ENCODE peak calls at places on chromosomes 2 and 18, in four cellular contexts. One of them, this sample, is unnamed.

GRCh38 chr2:74648009-74648443 is at the start of gene M1AP:
- DNase-seq in DND-41: no peak
- DNase-seq in A549: no peak
- DNase-seq in GM06990: peak
- DNase-seq in this sample: no peak

GRCh38 chr18:63131106-63131943 is 188.2 kb downstream of the BCL2 start:
- DNase-seq in A549: peak
- DNase-seq in GM06990: no peak
- DNase-seq in DND-41: peak
- DNase-seq in this sample: peak

GRCh38 chr2:85717308-85718005 is 23.3 kb downstream of the GNLY start:
- DNase-seq in GM06990: no peak
- DNase-seq in A549: no peak
- DNase-seq in DND-41: no peak
- DNase-seq in this sample: no peak

GRCh38 chr18:40553029-40553428 is 1402.0 kb upstream of the PIK3C3 start:
- DNase-seq in A549: no peak
- DNase-seq in DND-41: no peak
- DNase-seq in GM06990: no peak
- DNase-seq in this sample: no peak

GRCh38 chr2:222609391-222609790 is 46.5 kb downstream of the FARSB start:
- DNase-seq in GM06990: no peak
- DNase-seq in A549: no peak
- DNase-seq in DND-41: no peak
- DNase-seq in this sample: no peak

GRCh38 chr2:232942831-232943230 is 70.2 kb downstream of the NGEF start:
- DNase-seq in DND-41: no peak
- DNase-seq in A549: no peak
- DNase-seq in GM06990: no peak
- DNase-seq in this sample: no peak

GRCh38 chr18:53375641-53376040 is 848.8 kb downstream of the MBD2 start:
- DNase-seq in DND-41: no peak
- DNase-seq in GM06990: no peak
- DNase-seq in A549: no peak
- DNase-seq in this sample: no peak

GRCh38 chr18:76434452-76434851 is 60.6 kb downstream of the ZNF516 start:
- DNase-seq in A549: no peak
- DNase-seq in DND-41: no peak
- DNase-seq in GM06990: no peak
- DNase-seq in this sample: no peak

GRCh38 chr2:132804045-132804444 is 134.0 kb upstream of the LYPD1 start:
- DNase-seq in DND-41: no peak
- DNase-seq in A549: peak
- DNase-seq in GM06990: no peak
- DNase-seq in this sample: no peak

GRCh38 chr2:110896226-110896625 is 163.9 kb downstream of the ACOXL start:
- DNase-seq in A549: no peak
- DNase-seq in DND-41: no peak
- DNase-seq in GM06990: no peak
- DNase-seq in this sample: no peak

GRCh38 chr18:80159713-80160636 is 50.9 kb downstream of the ADNP2 start:
- DNase-seq in GM06990: peak
- DNase-seq in DND-41: no peak
- DNase-seq in A549: no peak
- DNase-seq in this sample: peak

GRCh38 chr18:70781860-70782453 is 493.1 kb downstream of the SOCS6 start:
- DNase-seq in GM06990: no peak
- DNase-seq in DND-41: peak
- DNase-seq in A549: peak
- DNase-seq in this sample: peak

GRCh38 chr2:96899084-96899735 is 29.3 kb upstream of the SEMA4C start:
- DNase-seq in GM06990: no peak
- DNase-seq in A549: no peak
- DNase-seq in DND-41: no peak
- DNase-seq in this sample: no peak

GRCh38 chr2:162297925-162298552 is 20.4 kb downstream of the IFIH1 start:
- DNase-seq in A549: peak
- DNase-seq in DND-41: peak
- DNase-seq in GM06990: peak
- DNase-seq in this sample: peak

GRCh38 chr2:82779981-82780380 is 1679.1 kb downstream of the SUCLG1 start:
- DNase-seq in GM06990: no peak
- DNase-seq in DND-41: no peak
- DNase-seq in A549: peak
- DNase-seq in this sample: no peak

DNA sequence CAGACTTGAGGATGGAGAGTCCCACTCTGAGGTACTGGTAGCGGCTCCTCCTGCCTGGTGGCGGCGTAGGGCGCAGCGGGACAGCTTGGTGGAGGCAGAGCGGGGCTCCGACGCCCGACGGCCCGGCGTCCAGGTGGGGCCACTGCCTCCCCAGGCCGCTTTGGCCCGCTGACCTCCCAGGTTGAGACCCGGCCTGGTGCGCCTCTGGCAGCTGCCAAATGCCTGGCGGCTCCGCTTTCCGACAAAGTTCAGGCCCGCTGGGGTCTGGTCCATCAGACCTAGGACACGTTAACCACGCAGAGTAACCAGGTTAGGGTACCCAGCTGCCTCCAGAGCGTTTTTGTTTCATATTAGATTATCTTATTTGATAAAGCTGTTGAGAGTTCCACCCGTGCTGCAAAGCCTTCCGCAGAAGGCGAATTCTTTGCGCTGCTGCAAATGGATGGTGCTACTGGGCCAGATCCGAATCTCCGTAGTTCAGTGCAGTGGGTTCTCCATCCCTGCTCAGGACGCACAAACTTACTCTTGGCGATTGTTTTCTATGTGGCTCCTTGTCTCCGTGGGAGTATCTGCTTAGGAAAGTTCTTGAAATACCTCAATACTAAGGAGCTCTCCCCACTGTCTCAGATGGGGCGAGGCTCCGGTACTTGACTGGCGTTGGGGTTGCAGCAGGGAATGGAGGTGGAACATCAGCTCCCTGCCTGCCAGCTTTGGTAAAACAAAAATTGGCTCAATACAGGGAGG is 405.9 kb downstream of the XIRP2 start:
- DNase-seq in DND-41: no peak
- DNase-seq in GM06990: peak
- DNase-seq in A549: peak
- DNase-seq in this sample: no peak
- H3K4me3 ChIP-seq in DND-41: no peak
- H3K4me3 ChIP-seq in GM06990: no peak
- H3K4me3 ChIP-seq in A549: peak
- H3K4me3 ChIP-seq in this sample: no peak

GRCh38 chr2:52414596-52414995 is 1353.0 kb upstream of the CHAC2 start:
- DNase-seq in DND-41: no peak
- DNase-seq in GM06990: no peak
- DNase-seq in A549: no peak
- DNase-seq in this sample: no peak

GRCh38 chr2:52416340-52416739 is 1351.3 kb upstream of the CHAC2 start:
- DNase-seq in GM06990: no peak
- DNase-seq in A549: peak
- DNase-seq in DND-41: no peak
- DNase-seq in this sample: no peak
- TF ChIP-seq CTCF in GM06990: no peak
- TF ChIP-seq CTCF in A549: peak
- TF ChIP-seq CTCF in DND-41: no peak
- TF ChIP-seq CTCF in this sample: no peak

DNA sequence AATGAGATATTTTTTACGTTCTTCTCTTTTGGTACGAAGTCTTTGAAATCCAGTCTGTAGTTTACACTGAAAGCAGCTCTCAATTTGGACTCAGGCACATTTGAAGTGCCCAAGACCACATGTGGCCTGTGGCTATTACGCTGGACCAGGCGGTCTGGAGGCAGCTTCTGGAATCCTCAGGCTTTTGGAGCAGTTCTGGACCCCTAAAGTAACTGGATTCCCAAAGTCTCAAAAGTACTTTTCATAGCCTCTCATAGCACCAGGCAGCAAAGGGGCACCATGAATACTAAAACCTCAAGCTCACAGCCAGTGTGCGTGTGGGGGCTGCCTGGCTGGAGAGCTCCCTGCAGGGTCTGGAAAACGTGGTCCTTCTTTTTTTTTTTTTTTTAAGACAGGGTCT is 119.0 kb downstream of the SMAD7 start:
- DNase-seq in DND-41: no peak
- DNase-seq in A549: no peak
- DNase-seq in GM06990: no peak
- DNase-seq in this sample: no peak
- H3K4me3 ChIP-seq in DND-41: no peak
- H3K4me3 ChIP-seq in A549: no peak
- H3K4me3 ChIP-seq in GM06990: no peak
- H3K4me3 ChIP-seq in this sample: no peak

DNA sequence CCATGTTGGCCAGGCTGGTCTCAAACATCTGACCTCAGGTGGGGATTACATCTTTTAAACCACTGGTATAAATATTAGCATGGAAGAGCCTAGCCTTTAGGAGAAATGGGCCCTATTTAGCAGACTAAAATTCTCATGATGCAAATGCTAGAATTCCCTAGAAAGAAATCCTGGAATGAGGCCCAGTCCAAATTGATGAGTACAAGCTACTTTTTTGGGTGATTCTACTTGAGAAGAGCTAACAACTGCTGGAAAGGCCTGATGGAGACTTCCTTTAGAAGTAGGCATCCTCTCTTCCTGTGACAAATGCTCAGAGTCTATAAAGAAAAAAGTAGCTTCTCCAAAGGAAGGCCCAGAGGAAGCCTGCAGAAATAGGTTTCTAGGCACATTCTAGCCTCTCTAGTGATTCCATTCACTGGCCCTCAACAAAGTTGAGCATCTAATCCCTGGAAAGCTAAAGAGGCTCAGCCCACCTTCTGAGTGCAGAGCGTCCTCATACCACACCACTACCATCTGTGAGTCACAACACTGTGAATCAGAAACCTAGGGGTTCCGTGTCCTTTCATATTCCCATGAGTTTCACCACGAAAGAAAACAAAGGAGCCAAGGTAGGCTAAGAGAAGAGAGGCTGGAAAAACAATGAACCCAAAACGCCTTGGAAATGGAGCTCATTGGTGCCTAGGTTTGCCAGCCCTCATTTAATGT is 183.1 kb downstream of the C1D start:
- DNase-seq in GM06990: no peak
- DNase-seq in DND-41: no peak
- DNase-seq in A549: no peak
- DNase-seq in this sample: no peak
- TF ChIP-seq CTCF in GM06990: no peak
- TF ChIP-seq CTCF in DND-41: no peak
- TF ChIP-seq CTCF in A549: no peak
- TF ChIP-seq CTCF in this sample: no peak

GRCh38 chr2:66390811-66391210 is 44.1 kb upstream of the MEIS1 start:
- DNase-seq in DND-41: no peak
- DNase-seq in GM06990: no peak
- DNase-seq in A549: no peak
- DNase-seq in this sample: no peak
- H3K4me3 ChIP-seq in DND-41: no peak
- H3K4me3 ChIP-seq in GM06990: no peak
- H3K4me3 ChIP-seq in A549: peak
- H3K4me3 ChIP-seq in this sample: no peak

GRCh38 chr2:189411860-189412259 is 29.4 kb upstream of the WDR75 start:
- DNase-seq in GM06990: no peak
- DNase-seq in A549: peak
- DNase-seq in DND-41: no peak
- DNase-seq in this sample: no peak
- TF ChIP-seq CTCF in GM06990: no peak
- TF ChIP-seq CTCF in A549: no peak
- TF ChIP-seq CTCF in DND-41: no peak
- TF ChIP-seq CTCF in this sample: no peak

DNA sequence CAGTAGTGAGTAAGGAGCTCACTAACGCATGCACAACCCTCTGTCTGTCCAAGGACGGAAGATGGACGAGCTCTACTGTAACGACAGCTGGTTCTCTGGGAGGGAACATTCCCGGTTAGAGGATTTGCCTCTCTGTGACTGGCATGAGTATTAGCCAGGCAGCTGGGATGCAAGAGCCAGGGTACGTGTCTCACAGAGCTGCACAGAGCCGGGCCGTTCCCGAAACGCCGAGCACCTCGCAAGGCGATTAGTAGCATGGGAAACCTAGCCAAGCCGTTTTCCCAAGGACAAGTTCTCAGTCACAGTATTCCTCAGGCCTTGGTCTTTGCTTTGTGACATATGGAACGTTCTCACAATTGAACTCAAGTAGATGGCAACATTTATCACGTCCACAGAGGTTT is 94.7 kb downstream of the MTCL1 start:
- DNase-seq in A549: no peak
- DNase-seq in GM06990: no peak
- DNase-seq in DND-41: no peak
- DNase-seq in this sample: no peak
- H3K4me3 ChIP-seq in A549: no peak
- H3K4me3 ChIP-seq in GM06990: no peak
- H3K4me3 ChIP-seq in DND-41: no peak
- H3K4me3 ChIP-seq in this sample: no peak

DNA sequence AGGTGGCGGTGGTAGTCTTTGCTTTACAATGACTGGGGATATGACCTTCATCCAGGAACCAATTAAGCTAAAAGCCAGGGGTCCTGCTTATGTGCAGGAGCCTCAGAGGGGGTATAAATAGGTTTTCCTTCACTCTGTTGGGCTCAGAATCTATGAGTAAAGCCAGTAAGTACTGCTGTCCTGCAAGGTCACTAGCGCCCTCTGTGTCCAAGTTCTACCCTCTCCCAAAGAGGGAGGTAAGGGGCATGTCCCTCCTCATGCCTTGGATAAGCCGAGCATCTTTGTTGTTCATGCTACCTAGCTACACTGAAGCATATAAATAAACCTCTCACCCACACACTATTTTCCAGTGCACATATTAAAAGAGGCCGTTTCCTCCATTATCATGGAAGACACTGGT is 79.4 kb downstream of the SPRED2 start:
- DNase-seq in GM06990: no peak
- DNase-seq in DND-41: no peak
- DNase-seq in A549: peak
- DNase-seq in this sample: no peak
- TF ChIP-seq CTCF in GM06990: peak
- TF ChIP-seq CTCF in DND-41: peak
- TF ChIP-seq CTCF in A549: no peak
- TF ChIP-seq CTCF in this sample: no peak

DNA sequence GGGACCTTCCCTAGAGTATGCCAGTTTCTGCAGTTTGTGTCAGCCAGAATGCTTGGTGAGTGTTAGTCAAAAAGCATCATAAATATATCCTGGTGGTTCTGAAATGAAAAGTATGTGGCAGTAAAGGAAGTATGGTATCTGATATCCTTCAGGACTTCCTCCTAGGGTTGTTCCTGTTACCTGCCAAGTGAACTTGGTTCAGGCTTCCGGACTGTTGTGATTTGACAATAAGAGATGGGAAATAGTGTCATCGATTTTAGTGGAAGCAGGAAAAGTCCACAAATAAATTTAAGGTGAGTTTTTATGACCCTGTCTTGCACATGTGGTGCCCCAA is 2.0 kb downstream of the TANC1 start:
- DNase-seq in DND-41: no peak
- DNase-seq in GM06990: no peak
- DNase-seq in A549: no peak
- DNase-seq in this sample: no peak
- H3K4me3 ChIP-seq in DND-41: peak
- H3K4me3 ChIP-seq in GM06990: peak
- H3K4me3 ChIP-seq in A549: peak
- H3K4me3 ChIP-seq in this sample: no peak

This sample was measured in GM12865.